ENCODE peak calls at places on chromosomes 3 and 15, in eight cellular contexts. E is uterus; T is CD8-positive, alpha-beta memory T cell; L is HepG2; B is spleen; F is testis; A is breast epithelium; C is SJSA1. S is an unnamed sample.
A peak's percentile ranks its signal among the peaks of the same experiment; 100 is the strongest.

GRCh38 chr15:100275641-100276040 is 66.1 kb downstream of the ADAMTS17 start:
- DNase-seq in F (no peak), E (no peak), C (no peak), A (no peak), B (no peak), T (no peak), L (no peak), S (no peak)

GRCh38 chr3:69665026-69665739 is 74.1 kb upstream of the MITF start:
- DNase-seq in E (no peak), B (no peak), A (no peak), L (no peak), T (no peak), F (no peak), C (no peak), S (no peak)

GRCh38 chr15:100661161-100661560 is 58.8 kb downstream of the ASB7 start:
- DNase-seq in A (no peak), B (no peak), L (no peak), T (no peak), E (no peak), C (no peak), F (no peak), S (no peak)

GRCh38 chr3:127961963-127962362 is 46.9 kb downstream of the KBTBD12 start:
- DNase-seq in A (no peak), C (peak; percentile 4), F (no peak), T (no peak), L (peak; percentile 76), B (no peak), E (no peak), S (no peak)

GRCh38 chr3:33167716-33168339 is 50.8 kb downstream of the SUSD5 start:
- DNase-seq in C (no peak), T (no peak), A (no peak), F (no peak), E (no peak), B (no peak), L (no peak), S (no peak)

GRCh38 chr15:25527118-25527517 is 88.3 kb upstream of the UBE3A start:
- DNase-seq in F (no peak), B (no peak), L (no peak), T (no peak), E (no peak), A (no peak), C (no peak), S (no peak)

GRCh38 chr3:71694358-71694999 is 30.7 kb downstream of the EIF4E3 start:
- DNase-seq in B (no peak), E (no peak), L (no peak), A (no peak), T (no peak), F (no peak), C (peak; percentile 62), S (peak; percentile 82)

GRCh38 chr3:5197470-5198312 is 10.2 kb downstream of the EDEM1 start:
- DNase-seq in B (no peak), E (no peak), C (no peak), T (peak; percentile 65), L (no peak), F (no peak), A (no peak), S (no peak)

GRCh38 chr15:70604671-70605070 is 158.7 kb downstream of the UACA start:
- DNase-seq in T (no peak), F (peak; percentile 30), A (no peak), E (no peak), C (no peak), B (no peak), L (peak; percentile 47), S (no peak)

GRCh38 chr15:44101286-44101685 is 93.8 kb downstream of the FRMD5 start:
- DNase-seq in L (no peak), E (no peak), A (no peak), F (no peak), C (peak; percentile 25), T (no peak), B (no peak), S (no peak)

GRCh38 chr15:89089316-89090230 is 1.3 kb downstream of the ABHD2 start:
- DNase-seq in B (no peak), L (no peak), C (no peak), E (no peak), T (no peak), A (no peak), F (no peak), S (no peak)

GRCh38 chr3:31724681-31725080 is 192.0 kb downstream of the STT3B start:
- DNase-seq in T (no peak), F (no peak), E (no peak), B (no peak), C (no peak), A (no peak), L (no peak), S (peak; percentile 27)

GRCh38 chr3:13082677-13083076 is 9.4 kb upstream of the IQSEC1 start:
- DNase-seq in E (no peak), A (no peak), C (no peak), B (no peak), L (no peak), T (no peak), F (no peak), S (no peak)

GRCh38 chr3:13083254-13083653 is 10.0 kb upstream of the IQSEC1 start:
- DNase-seq in T (no peak), A (no peak), C (no peak), B (no peak), E (no peak), L (no peak), F (no peak), S (no peak)

GRCh38 chr3:13085846-13086179 is 12.6 kb upstream of the IQSEC1 start:
- DNase-seq in C (no peak), F (no peak), E (no peak), B (no peak), L (no peak), A (no peak), T (no peak), S (no peak)

GRCh38 chr3:13085081-13085845 is 12.0 kb upstream of the IQSEC1 start:
- DNase-seq in A (no peak), B (no peak), L (no peak), F (no peak), E (no peak), T (no peak), C (no peak), S (no peak)

DNA sequence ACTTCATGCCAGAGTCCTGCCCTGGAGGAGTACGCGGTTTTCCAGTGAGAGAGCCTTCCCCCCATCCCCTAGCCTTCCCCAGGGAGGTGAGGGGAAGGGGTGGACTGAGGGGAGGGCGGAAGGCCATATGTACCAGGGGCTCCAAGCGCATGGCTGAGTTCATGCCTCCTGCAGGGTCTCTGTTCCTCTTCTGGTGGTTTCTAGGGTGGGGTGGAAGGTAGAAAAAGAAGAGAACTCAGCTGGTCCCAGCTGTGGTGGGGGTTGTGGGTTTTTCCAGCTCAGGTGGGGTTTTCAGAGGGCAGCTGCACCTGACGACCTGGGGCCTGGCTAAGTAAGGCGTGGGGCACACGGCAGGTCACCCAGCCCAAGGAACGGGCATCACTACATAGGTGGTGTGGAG is 10.7 kb upstream of the IQSEC1 start:
- DNase-seq in B (peak; percentile 85), C (no peak), A (no peak), T (no peak), E (no peak), F (no peak), L (no peak), S (no peak)
- H3K27ac ChIP-seq in B (peak overlapping the region; percentile 38), C (no peak overlapping the region), A (no peak overlapping the region), T (no peak overlapping the region), E (no peak overlapping the region), F (no peak overlapping the region), L (no peak overlapping the region), S (no peak overlapping the region)

GRCh38 chr3:195612075-195612800 is 28.5 kb upstream of the APOD start:
- DNase-seq in L (no peak), C (no peak), T (no peak), B (no peak), A (no peak), E (peak; percentile 57), F (peak; percentile 52), S (no peak)
- H3K9me3 ChIP-seq in L (peaks cover 11% of the 10 kb centered on the region), C (peaks cover 2% of the 10 kb centered on the region), T (no peaks in the 10 kb centered on the region), B (peaks cover 5% of the 10 kb centered on the region), A (no peaks in the 10 kb centered on the region), E (no peaks in the 10 kb centered on the region), F (no peaks in the 10 kb centered on the region), S (no peaks in the 10 kb centered on the region)

GRCh38 chr3:169455472-169455871 is 208.0 kb downstream of the MECOM start:
- DNase-seq in B (no peak), F (no peak), A (no peak), E (no peak), C (no peak), T (no peak), L (no peak), S (no peak)

GRCh38 chr3:169454823-169455222 is 208.7 kb downstream of the MECOM start:
- DNase-seq in E (no peak), F (no peak), B (no peak), T (no peak), A (no peak), C (no peak), L (no peak), S (no peak)

GRCh38 chr3:169454060-169454317 is 209.5 kb downstream of the MECOM start:
- DNase-seq in T (no peak), L (no peak), C (no peak), A (no peak), B (no peak), E (no peak), F (no peak), S (no peak)

GRCh38 chr3:169456900-169457299 is 206.6 kb downstream of the MECOM start:
- DNase-seq in C (no peak), A (no peak), E (no peak), F (no peak), L (no peak), B (no peak), T (no peak), S (no peak)

DNA sequence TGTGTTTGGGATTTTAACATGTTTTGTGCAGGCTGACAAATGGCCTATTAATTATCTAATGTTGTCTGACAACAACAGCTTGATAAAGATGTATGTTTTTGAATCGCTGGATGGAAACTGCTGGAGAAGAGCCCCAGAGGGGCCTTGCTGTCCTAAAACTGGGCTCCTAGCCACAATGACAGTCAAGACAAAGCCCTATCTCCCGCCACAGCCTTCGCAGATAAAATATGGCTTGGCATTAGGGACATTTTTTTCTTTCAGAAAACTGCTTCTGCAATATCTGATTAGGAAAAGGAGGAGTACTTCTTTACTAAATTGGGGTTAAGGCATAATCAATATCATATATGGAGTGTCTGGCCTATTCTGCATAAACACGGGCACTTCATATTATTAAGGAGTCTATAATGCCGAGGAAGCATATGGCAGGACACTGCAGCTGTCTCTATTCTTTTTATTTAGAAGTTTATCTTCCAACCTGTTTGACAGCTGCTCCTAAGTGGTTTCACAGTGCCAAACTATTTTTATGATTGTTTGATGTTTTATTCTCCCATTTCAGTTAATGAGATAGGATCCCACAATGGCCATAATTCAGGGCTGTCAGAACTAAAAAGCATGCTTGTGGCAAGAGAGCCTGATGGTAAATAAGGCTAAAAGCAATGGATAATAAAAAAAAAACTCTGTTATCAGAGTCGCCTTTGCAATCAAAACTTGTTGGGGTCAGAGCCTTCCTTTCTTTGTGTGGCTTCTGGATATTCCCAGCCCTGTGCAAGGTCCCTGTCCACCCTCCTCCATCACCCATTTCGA is 210.1 kb downstream of the MECOM start:
- DNase-seq in T (no peak), C (no peak), A (no peak), E (no peak), L (no peak), F (no peak), B (no peak), S (no peak)
- H3K27ac ChIP-seq in T (no peak overlapping the region), C (no peak overlapping the region), A (no peak overlapping the region), E (no peak overlapping the region), L (no peak overlapping the region), F (no peak overlapping the region), B (no peak overlapping the region), S (no peak overlapping the region)

DNA sequence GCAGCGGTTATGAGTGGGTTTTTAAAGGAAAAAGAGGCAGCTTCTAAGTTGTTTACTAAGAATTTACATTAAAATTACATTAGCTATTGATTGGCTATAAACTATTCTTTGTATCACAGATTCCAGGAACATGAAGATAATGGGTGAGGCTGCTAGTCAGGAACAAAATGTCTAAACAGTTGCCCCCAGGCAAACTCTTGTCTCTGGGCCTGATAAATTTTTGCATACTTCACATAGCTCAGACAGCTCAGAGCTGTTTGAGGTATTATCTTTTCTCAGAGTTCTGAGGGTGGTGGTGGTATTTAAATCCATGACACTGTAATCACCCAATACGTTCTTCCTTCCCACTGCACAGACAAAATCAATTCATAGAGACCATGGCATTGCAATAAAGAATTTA is 2.1 kb upstream of the HACD2 start:
- DNase-seq in T (no peak), B (no peak), F (no peak), L (no peak), C (peak; percentile 52), A (no peak), E (no peak), S (no peak)
- H3K9me3 ChIP-seq in T (peaks cover 9% of the 10 kb centered on the region), B (peaks cover 27% of the 10 kb centered on the region), F (no peaks in the 10 kb centered on the region), L (peaks cover 21% of the 10 kb centered on the region), C (peaks cover 16% of the 10 kb centered on the region), A (peaks cover 10% of the 10 kb centered on the region), E (no peaks in the 10 kb centered on the region), S (peaks cover 18% of the 10 kb centered on the region)

S was measured in AG04450.